ENCODE peak calls at places on chromosome 21, in five cellular contexts. Y, U, Z, H and L are unnamed samples.

GRCh38 chr21:40054403-40054802 is 187.2 kb downstream of the PCP4 start:
- DNase-seq in Z (no peak), H (peak), Y (peak), U (no peak), L (no peak)

GRCh38 chr21:36788116-36788515 is 89.2 kb downstream of the SIM2 start:
- DNase-seq in Y (no peak), H (no peak), U (no peak), Z (no peak), L (peak)

GRCh38 chr21:33238565-33239255 is 9.0 kb downstream of the IFNAR2 start:
- DNase-seq in Z (no peak), U (no peak), Y (no peak), H (no peak), L (no peak)

GRCh38 chr21:45617021-45617930 is 26.2 kb upstream of the PCBP3 start:
- DNase-seq in Z (no peak), H (no peak), Y (no peak), U (no peak), L (no peak)

GRCh38 chr21:38802050-38803026 is 3.4 kb upstream of the ETS2 start:
- DNase-seq in H (no peak), Y (peak), Z (no peak), U (no peak), L (no peak)

GRCh38 chr21:36188081-36188681 is 31.6 kb downstream of the DOP1B start:
- DNase-seq in Z (no peak), Y (peak), U (no peak), H (peak), L (no peak)

GRCh38 chr21:46066843-46067331 is 31.0 kb upstream of the COL6A2 start:
- DNase-seq in Z (no peak), U (no peak), Y (no peak), H (peak), L (peak)

GRCh38 chr21:35070436-35070835 is 21.3 kb upstream of the RUNX1 start:
- DNase-seq in Z (no peak), Y (peak), U (no peak), H (no peak), L (no peak)

GRCh38 chr21:15065381-15066230 is 806 bp upstream of the NRIP1 start:
- DNase-seq in U (peak), Y (peak), Z (peak), H (peak), L (peak)

GRCh38 chr21:27715131-27715530 is 748.2 kb upstream of the ADAMTS5 start:
- DNase-seq in Y (no peak), Z (no peak), U (no peak), H (no peak), L (no peak)

GRCh38 chr21:16070207-16070651 is 340.4 kb downstream of the USP25 start:
- DNase-seq in H (no peak), Y (no peak), Z (no peak), U (no peak), L (no peak)

GRCh38 chr21:42781150-42781980 is 98.0 kb downstream of the WDR4 start:
- DNase-seq in Y (peak), H (peak), Z (no peak), U (no peak), L (no peak)

GRCh38 chr21:36630485-36631206 is 68.3 kb upstream of the SIM2 start:
- DNase-seq in Y (peak), H (peak), Z (peak), U (peak), L (peak)

GRCh38 chr21:24938592-24938991 is 668.7 kb downstream of the MRPL39 start:
- DNase-seq in Z (no peak), Y (no peak), U (no peak), H (no peak), L (no peak)

GRCh38 chr21:44199448-44199847 is 41.3 kb downstream of the ICOSLG start:
- DNase-seq in Y (no peak), H (no peak), Z (no peak), U (no peak), L (no peak)

GRCh38 chr21:25179116-25179515 is 428.2 kb downstream of the MRPL39 start:
- DNase-seq in Z (no peak), U (no peak), H (no peak), Y (no peak), L (peak)

GRCh38 chr21:25425156-25425555 is 182.1 kb downstream of the MRPL39 start:
- DNase-seq in H (no peak), U (no peak), Y (no peak), Z (no peak), L (no peak)

GRCh38 chr21:36079671-36080070 is 9.8 kb downstream of the CBR1 start:
- DNase-seq in Z (no peak), U (no peak), Y (no peak), H (no peak), L (no peak)

GRCh38 chr21:38376693-38377092 is 119.9 kb downstream of the KCNJ15 start:
- DNase-seq in H (no peak), U (no peak), Y (no peak), Z (no peak), L (no peak)

GRCh38 chr21:35358008-35358407 is 308.9 kb upstream of the RUNX1 start:
- DNase-seq in Y (no peak), U (no peak), Z (no peak), H (no peak), L (no peak)

GRCh38 chr21:16079830-16080229 is 350.0 kb downstream of the USP25 start:
- DNase-seq in Z (no peak), U (no peak), H (no peak), Y (no peak), L (peak)

GRCh38 chr21:16407403-16408279 is 677.9 kb downstream of the USP25 start:
- DNase-seq in U (no peak), Z (no peak), Y (no peak), H (no peak), L (no peak)

GRCh38 chr21:35025206-35026152 is 23.6 kb downstream of the RUNX1 start:
- DNase-seq in H (no peak), Y (no peak), Z (no peak), U (no peak), L (no peak)

GRCh38 chr21:44279621-44280260 is 5.9 kb upstream of the AIRE start:
- DNase-seq in U (no peak), H (no peak), Z (no peak), Y (no peak), L (no peak)

GRCh38 chr21:25133939-25134338 is 473.3 kb downstream of the MRPL39 start:
- DNase-seq in H (no peak), Z (no peak), Y (no peak), U (no peak), L (no peak)

GRCh38 chr21:34962586-34963222 is 86.4 kb downstream of the RUNX1 start:
- DNase-seq in Y (no peak), H (no peak), Z (no peak), U (no peak), L (no peak)

GRCh38 chr21:26070822-26071425 is 99.6 kb downstream of the APP start:
- DNase-seq in Y (peak), H (no peak), U (no peak), Z (peak), L (peak)

GRCh38 chr21:27719226-27719625 is 752.3 kb upstream of the ADAMTS5 start:
- DNase-seq in Z (no peak), H (no peak), Y (no peak), U (no peak), L (no peak)

GRCh38 chr21:42263591-42264131 is 44.7 kb downstream of the ABCG1 start:
- DNase-seq in H (no peak), Z (no peak), Y (no peak), U (no peak), L (peak)

GRCh38 chr21:41932576-41933258 is 21.1 kb downstream of the C2CD2 start:
- DNase-seq in U (no peak), Y (no peak), H (no peak), Z (no peak), L (peak)

GRCh38 chr21:20451051-20451450 is 547.2 kb upstream of the NCAM2 start:
- DNase-seq in U (no peak), Y (no peak), H (no peak), Z (no peak), L (no peak)

GRCh38 chr21:29078884-29079765 is 5.7 kb upstream of the CCT8 start:
- DNase-seq in Y (no peak), Z (peak), U (no peak), H (no peak), L (no peak)